ENCODE peak calls at places on chromosomes 7 and 10, in eight cellular contexts. C is NCI-H748 treated with DMSO at 0.1 percent for 48 hours, X is GM12891, S is fibroblast of pulmonary artery, Q is choroid plexus epithelial cell, B is GM04504, P is T-helper 1 cell, G is AG08396. U is an unnamed sample.

GRCh38 chr7:95598511-95598910 is 2.2 kb upstream of the PDK4 start:
- DNase-seq in C (no peak), X (no peak), S (no peak), Q (no peak), B (no peak), P (no peak), G (no peak), U (no peak)

GRCh38 chr7:149625947-149626392 is 128.4 kb upstream of the ZNF746 start:
- DNase-seq in C (no peak), X (no peak), S (no peak), Q (peak; percentile 26), B (peak; percentile 20), P (no peak), G (no peak), U (no peak)

GRCh38 chr10:74333174-74333573 is 182.2 kb downstream of the ADK start:
- DNase-seq in C (no peak), X (no peak), S (peak; percentile 17), Q (peak; percentile 23), B (peak; percentile 68), P (no peak), G (peak; percentile 23), U (no peak)

GRCh38 chr7:34137176-34137575 is 231.8 kb downstream of the BMPER start:
- DNase-seq in C (no peak), X (no peak), S (no peak), Q (no peak), B (no peak), P (no peak), G (no peak), U (no peak)

GRCh38 chr7:126635545-126635944 is 617.2 kb downstream of the GRM8 start:
- DNase-seq in C (peak; percentile 63), X (no peak), S (no peak), Q (no peak), B (no peak), P (no peak), G (no peak), U (no peak)

GRCh38 chr10:124318076-124318475 is 100.6 kb downstream of the OAT start:
- DNase-seq in C (no peak), X (no peak), S (no peak), Q (no peak), B (no peak), P (no peak), G (no peak), U (no peak)

GRCh38 chr10:49360271-49361177 is 35.4 kb downstream of the DRGX start:
- DNase-seq in C (no peak), X (no peak), S (no peak), Q (no peak), B (no peak), P (no peak), G (no peak), U (no peak)

GRCh38 chr7:4960363-4960762 is 1.4 kb upstream of the MMD2 start:
- DNase-seq in C (no peak), X (no peak), S (no peak), Q (no peak), B (no peak), P (no peak), G (no peak), U (no peak)

GRCh38 chr7:11319491-11320274 is 346.0 kb downstream of the PHF14 start:
- DNase-seq in C (no peak), X (no peak), S (no peak), Q (no peak), B (no peak), P (no peak), G (no peak), U (peak; percentile 19)

U was measured in H54.